ENCODE peak calls at places on chromosomes 6 and 20, in five cellular contexts. H is left lung; Z is naive thymus-derived CD4-positive, alpha-beta T cell; E is CD4-positive, CD25-positive, alpha-beta regulatory T cell; R is aorta. Q is an unnamed sample. For H3K9me3, the result is how much of the 10 kb centered on the place peaks cover.

GRCh38 chr20:62428008-62428384 is 657 bp upstream of the RBBP8NL start:
- DNase-seq in H (no peak), Z (no peak), E (no peak), R (no peak), Q (no peak)

GRCh38 chr6:34386316-34387137 is 5.9 kb downstream of the NUDT3 start:
- DNase-seq in H (no peak), Z (no peak), E (no peak), R (no peak), Q (no peak)

GRCh38 chr20:9185511-9185910 is 116.6 kb downstream of the PLCB4 start:
- DNase-seq in H (no peak), Z (no peak), E (no peak), R (no peak), Q (no peak)

GRCh38 chr20:50607850-50608749 is 83.2 kb downstream of the RIPOR3 start:
- DNase-seq in H (no peak), Z (no peak), E (no peak), R (no peak), Q (no peak)

GRCh38 chr6:40713002-40713719 is 126.0 kb upstream of the LRFN2 start:
- DNase-seq in H (no peak), Z (no peak), E (no peak), R (no peak), Q (no peak)

GRCh38 chr20:61640171-61640570 is 388.1 kb downstream of the CDH4 start:
- DNase-seq in H (no peak), Z (no peak), E (no peak), R (no peak), Q (no peak)

GRCh38 chr6:6748001-6748400 is 159.5 kb downstream of the LY86 start:
- DNase-seq in H (no peak), Z (no peak), E (no peak), R (no peak), Q (no peak)

GRCh38 chr20:46308258-46309157 is at the start of gene CDH22:
- DNase-seq in H (no peak), Z (peak), E (peak), R (no peak), Q (peak)

GRCh38 chr6:132853059-132853458 is 38.7 kb downstream of the RPS12 start:
- DNase-seq in H (no peak), Z (no peak), E (no peak), R (no peak), Q (no peak)

DNA sequence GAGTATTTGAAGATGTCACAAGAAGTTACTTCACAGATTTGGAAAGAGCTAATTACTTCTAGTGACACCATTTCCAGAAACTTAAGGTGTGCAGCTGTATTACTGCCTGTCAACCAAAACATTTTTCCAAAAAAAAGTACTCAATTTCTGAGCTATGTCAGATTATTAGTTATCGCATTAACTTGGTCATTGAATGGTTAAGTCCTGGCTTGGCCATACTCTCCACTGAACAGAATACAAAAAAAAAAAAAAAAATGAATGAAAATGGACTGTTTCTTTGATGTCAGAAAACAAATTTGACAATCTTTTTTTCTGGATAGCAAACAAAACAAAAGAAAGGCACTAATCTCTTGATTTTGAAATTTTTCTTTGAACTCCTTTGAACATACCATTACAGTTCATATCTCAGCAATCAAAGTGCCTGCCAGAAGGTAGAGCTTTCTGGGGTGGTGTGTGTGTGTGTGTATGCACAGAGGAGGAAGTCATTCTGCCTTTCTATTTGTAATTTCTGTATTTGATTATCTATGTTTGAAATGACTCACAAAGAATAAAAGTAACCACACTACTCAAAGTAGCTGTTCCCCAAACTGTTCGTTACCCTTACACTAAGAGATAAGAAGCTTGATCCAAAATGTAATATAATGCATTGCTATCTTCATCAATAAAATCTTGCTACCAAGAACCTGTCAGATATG is 210.8 kb upstream of the FUT9 start:
- DNase-seq in H (no peak), Z (no peak), E (peak), R (no peak), Q (no peak)
- H3K9me3 ChIP-seq in H (under half), Z (under half), E (under half), R (under half), Q (under half)

GRCh38 chr6:169005141-169005540 is 248.5 kb downstream of the THBS2 start:
- DNase-seq in H (no peak), Z (no peak), E (no peak), R (no peak), Q (no peak)

GRCh38 chr6:169009658-169010057 is 244.0 kb downstream of the THBS2 start:
- DNase-seq in H (no peak), Z (no peak), E (no peak), R (no peak), Q (no peak)

DNA sequence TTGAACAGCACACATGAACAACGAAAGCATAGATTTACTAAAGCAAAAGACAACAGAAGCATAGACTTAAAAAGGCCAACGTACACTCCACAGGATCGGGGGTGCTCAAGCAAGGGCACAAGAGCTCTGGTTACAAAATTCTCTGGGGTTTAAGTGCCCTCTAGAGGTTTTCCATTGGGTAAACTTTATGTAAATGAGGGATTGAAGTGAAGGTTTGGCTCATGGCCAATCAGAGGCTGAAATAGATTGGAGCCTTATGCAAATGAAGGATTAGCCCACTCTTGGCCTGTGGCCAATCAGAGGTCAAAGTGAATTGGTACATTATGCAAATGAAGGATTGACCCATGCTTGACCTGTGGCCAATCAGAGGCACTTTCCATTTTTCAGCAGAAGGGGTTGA is 245.0 kb downstream of the THBS2 start:
- DNase-seq in H (no peak), Z (no peak), E (no peak), R (no peak), Q (no peak)
- H3K9me3 ChIP-seq in H (under half), Z (under half), E (under half), R (under half), Q (under half)

GRCh38 chr6:67886840-67887292 is 748.2 kb upstream of the ADGRB3 start:
- DNase-seq in H (no peak), Z (no peak), E (no peak), R (no peak), Q (no peak)
- H3K9me3 ChIP-seq in H (under half), Z (under half), E (under half), R (under half), Q (under half)

GRCh38 chr6:47268572-47269187 is 41.0 kb downstream of the TNFRSF21 start:
- DNase-seq in H (no peak), Z (no peak), E (no peak), R (no peak), Q (no peak)

GRCh38 chr6:47265971-47266370 is 43.7 kb downstream of the TNFRSF21 start:
- DNase-seq in H (no peak), Z (no peak), E (no peak), R (no peak), Q (no peak)

GRCh38 chr6:47263268-47263667 is 46.4 kb downstream of the TNFRSF21 start:
- DNase-seq in H (no peak), Z (no peak), E (no peak), R (no peak), Q (no peak)

GRCh38 chr6:47264775-47265184 is 44.9 kb downstream of the TNFRSF21 start:
- DNase-seq in H (no peak), Z (no peak), E (no peak), R (no peak), Q (no peak)

DNA sequence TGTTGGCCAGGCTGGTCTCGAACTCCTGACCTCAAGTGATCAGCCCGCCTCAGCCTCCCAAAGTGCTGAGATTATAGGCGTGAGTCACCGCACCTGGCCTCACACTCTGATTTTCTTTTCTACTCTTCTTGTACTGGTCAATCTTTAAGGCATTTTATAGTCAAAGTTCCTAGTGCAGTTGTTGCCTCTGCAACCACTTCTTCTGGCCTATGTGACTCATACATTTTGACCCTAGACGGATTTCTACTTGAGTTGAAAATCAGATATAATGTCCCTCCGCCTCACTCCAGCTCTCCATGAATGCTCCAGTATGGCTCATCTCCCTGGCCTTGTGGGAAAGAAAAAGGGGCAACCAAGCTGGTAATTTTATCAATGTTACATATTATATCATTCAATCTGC is 42.4 kb downstream of the TNFRSF21 start:
- DNase-seq in H (no peak), Z (no peak), E (no peak), R (no peak), Q (no peak)
- H3K9me3 ChIP-seq in H (under half), Z (under half), E (under half), R (under half), Q (under half)

GRCh38 chr6:135481786-135482369 is 15.7 kb downstream of the AHI1 start:
- DNase-seq in H (no peak), Z (no peak), E (no peak), R (no peak), Q (no peak)
- H3K9me3 ChIP-seq in H (half or more), Z (under half), E (under half), R (under half), Q (under half)